ENCODE peak calls at places on chromosomes 6 and 20, in eight cellular contexts. B is fibroblast of mammary gland; I is MCF 10A; F is pancreas; G is fibroblast of pulmonary artery; C is CD4-positive, alpha-beta T cell; J is coronary artery; K is nephron progenitor cell. Q is an unnamed sample.
A peak's percentile ranks its signal among the peaks of the same experiment; 100 is the strongest.

GRCh38 chr6:11055127-11055627 is 11.1 kb upstream of the ELOVL2 start:
- DNase-seq in B (peak; percentile 56), I (no peak), F (no peak), G (no peak), C (no peak), J (no peak), K (no peak), Q (no peak)

GRCh38 chr20:50260480-50261221 is 70.0 kb downstream of the CEBPB start:
- DNase-seq in B (no peak), I (no peak), F (no peak), G (no peak), C (no peak), J (no peak), K (no peak), Q (no peak)

GRCh38 chr6:89297695-89298351 is 17.3 kb downstream of the GABRR2 start:
- DNase-seq in B (peak; percentile 98), I (peak; percentile 99), F (no peak), G (peak; percentile 96), C (peak; percentile 39), J (no peak), K (no peak), Q (peak; percentile 41)

GRCh38 chr20:61819484-61819846 is 246.2 kb downstream of the TAF4 start:
- DNase-seq in B (no peak), I (no peak), F (no peak), G (no peak), C (no peak), J (no peak), K (no peak), Q (no peak)

GRCh38 chr20:363319-364078 is 16.6 kb downstream of the NRSN2 start:
- DNase-seq in B (no peak), I (peak; percentile 85), F (peak; percentile 61), G (no peak), C (no peak), J (no peak), K (no peak), Q (no peak)

GRCh38 chr20:45972500-45973183 is 639 bp upstream of the ZNF335 start:
- DNase-seq in B (no peak), I (peak; percentile 97), F (no peak), G (no peak), C (no peak), J (no peak), K (no peak), Q (no peak)

GRCh38 chr20:25321991-25322390 is 68.6 kb downstream of the ABHD12 start:
- DNase-seq in B (no peak), I (no peak), F (no peak), G (no peak), C (no peak), J (no peak), K (no peak), Q (no peak)

GRCh38 chr20:8464368-8464767 is 332.3 kb downstream of the PLCB1 start:
- DNase-seq in B (peak; percentile 21), I (peak; percentile 75), F (no peak), G (no peak), C (no peak), J (no peak), K (no peak), Q (no peak)

GRCh38 chr6:104711371-104711770 is 148.3 kb downstream of the HACE1 start:
- DNase-seq in B (peak; percentile 67), I (peak; percentile 87), F (no peak), G (peak; percentile 64), C (no peak), J (no peak), K (no peak), Q (no peak)

GRCh38 chr20:18055261-18055660 is 2.5 kb downstream of the OVOL2 start:
- DNase-seq in B (no peak), I (no peak), F (no peak), G (no peak), C (no peak), J (no peak), K (no peak), Q (no peak)

GRCh38 chr6:119887671-119888070 is 538.1 kb upstream of the MAN1A1 start:
- DNase-seq in B (no peak), I (no peak), F (no peak), G (no peak), C (no peak), J (no peak), K (no peak), Q (no peak)

GRCh38 chr20:46446851-46447250 is 40.4 kb upstream of the ELMO2 start:
- DNase-seq in B (no peak), I (no peak), F (no peak), G (no peak), C (no peak), J (no peak), K (no peak), Q (no peak)

GRCh38 chr6:124885171-124885570 is 77.1 kb upstream of the RNF217 start:
- DNase-seq in B (no peak), I (no peak), F (no peak), G (no peak), C (no peak), J (no peak), K (no peak), Q (no peak)

GRCh38 chr6:116011520-116011919 is 49.2 kb downstream of the FRK start:
- DNase-seq in B (no peak), I (peak; percentile 62), F (no peak), G (no peak), C (no peak), J (no peak), K (no peak), Q (no peak)

GRCh38 chr6:123687864-123688263 is 51.1 kb upstream of the TRDN start:
- DNase-seq in B (no peak), I (no peak), F (no peak), G (no peak), C (no peak), J (no peak), K (no peak), Q (no peak)

GRCh38 chr20:48995599-48995998 is 50.5 kb upstream of the CSE1L start:
- DNase-seq in B (no peak), I (no peak), F (no peak), G (no peak), C (no peak), J (no peak), K (no peak), Q (no peak)

GRCh38 chr6:163955131-163955530 is 540.6 kb downstream of the QKI start:
- DNase-seq in B (peak; percentile 43), I (peak; percentile 2), F (no peak), G (peak; percentile 3), C (no peak), J (no peak), K (no peak), Q (no peak)

GRCh38 chr20:10651227-10651990 is 22.4 kb downstream of the JAG1 start:
- DNase-seq in B (peak; percentile 33), I (peak; percentile 48), F (no peak), G (peak; percentile 70), C (no peak), J (no peak), K (no peak), Q (no peak)
- TF ChIP-seq CTCF in B (no peak), I (no peak), F (no peak), G (no peak), C (no peak), J (no peak), K (no peak), Q (no peak)

GRCh38 chr6:36547646-36548400 is 544 bp upstream of the STK38 start:
- DNase-seq in B (no peak), I (no peak), F (no peak), G (no peak), C (no peak), J (no peak), K (no peak), Q (no peak)

GRCh38 chr6:36545767-36546663 is 1.3 kb downstream of the STK38 start:
- DNase-seq in B (peak; percentile 21), I (peak; percentile 22), F (no peak), G (peak; percentile 45), C (no peak), J (no peak), K (no peak), Q (peak; percentile 25)

GRCh38 chr6:36546664-36546957 is 668 bp downstream of the STK38 start:
- DNase-seq in B (no peak), I (no peak), F (no peak), G (no peak), C (no peak), J (no peak), K (no peak), Q (no peak)

GRCh38 chr6:36548401-36548743 is 1.1 kb upstream of the STK38 start:
- DNase-seq in B (no peak), I (no peak), F (no peak), G (no peak), C (no peak), J (no peak), K (no peak), Q (no peak)

GRCh38 chr6:36546958-36547645 is at the start of gene STK38:
- DNase-seq in B (peak; percentile 85), I (peak; percentile 91), F (peak; percentile 96), G (peak; percentile 88), C (peak; percentile 93), J (peak; percentile 90), K (peak; percentile 96), Q (peak; percentile 88)
- TF ChIP-seq CTCF in B (peak; percentile 11), I (peak; percentile 20), F (no peak), G (peak; percentile 12), C (no peak), J (no peak), K (no peak), Q (peak; percentile 24)

DNA sequence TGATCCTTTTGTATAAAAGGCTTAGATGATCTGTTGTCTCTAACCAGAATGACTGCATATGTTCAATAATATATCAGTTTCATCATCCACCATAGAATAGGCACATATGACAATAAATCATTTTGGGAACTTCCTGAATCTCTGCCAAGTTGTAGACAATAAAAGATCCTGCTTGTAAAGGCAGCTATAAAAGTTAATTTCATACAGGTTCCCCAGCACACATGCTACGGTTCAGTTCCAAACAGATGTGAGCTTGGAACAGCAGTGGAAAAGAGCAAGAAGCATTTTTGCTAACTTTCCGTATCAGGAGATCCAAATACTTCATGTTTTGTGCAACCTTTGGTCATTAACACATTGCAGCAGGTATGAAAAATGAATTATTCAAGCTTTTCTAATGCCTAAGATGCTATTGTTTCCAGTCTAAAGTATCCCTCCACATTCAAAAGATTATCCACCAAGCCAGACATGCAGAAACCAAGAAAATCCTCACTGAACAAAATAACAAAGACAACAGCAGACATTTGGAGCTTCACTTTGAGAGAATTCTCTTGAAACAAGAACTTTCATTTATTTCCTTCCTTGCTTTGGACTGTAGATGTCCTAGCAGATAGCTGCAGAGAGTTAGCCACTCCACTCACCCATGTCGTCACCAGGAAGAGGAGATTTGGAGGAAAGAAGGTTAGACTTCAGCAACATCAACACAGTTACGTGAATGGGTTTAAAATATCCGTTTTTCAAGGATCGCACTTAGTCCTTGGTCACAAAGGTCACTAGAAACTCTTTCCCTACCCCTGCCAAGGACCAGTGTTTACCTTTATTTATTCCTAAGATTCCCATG is 453.5 kb upstream of the JARID2 start:
- DNase-seq in B (peak; percentile 43), I (peak; percentile 22), F (no peak), G (no peak), C (no peak), J (no peak), K (no peak), Q (no peak)
- TF ChIP-seq CTCF in B (no peak), I (no peak), F (no peak), G (no peak), C (no peak), J (no peak), K (no peak), Q (no peak)

DNA sequence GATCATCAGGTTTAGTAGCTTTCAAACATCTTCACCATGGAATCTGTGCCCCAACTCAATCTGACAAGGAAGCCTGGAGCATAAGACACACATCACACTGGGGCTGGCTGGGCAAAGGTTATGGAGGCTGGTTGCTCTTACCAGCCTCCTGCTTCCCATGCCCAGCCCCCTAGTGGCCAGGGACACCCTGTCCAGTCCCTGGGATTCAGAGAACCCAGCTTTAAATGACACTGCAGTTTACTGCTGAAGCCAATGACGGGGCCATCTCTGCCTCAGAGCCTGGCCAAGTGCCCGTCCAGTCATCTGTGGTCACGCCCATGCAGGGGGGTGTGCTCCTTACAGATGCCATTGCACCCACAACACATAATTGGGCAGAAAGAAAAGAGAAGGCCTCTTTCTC is 272.9 kb downstream of the SMOC2 start:
- DNase-seq in B (peak; percentile 8), I (peak; percentile 43), F (no peak), G (no peak), C (no peak), J (peak; percentile 22), K (no peak), Q (no peak)
- TF ChIP-seq CTCF in B (peak; percentile 24), I (peak; percentile 46), F (peak; percentile 36), G (no peak), C (no peak), J (no peak), K (peak; percentile 37), Q (no peak)

Q was measured in D721Med.